ENCODE peak calls at places on chromosomes 3 and 15, in five cellular contexts. One of them, this sample, is unnamed.

GRCh38 chr3:160159346-160159745 is 65.9 kb upstream of the C3orf80 start:
- DNase-seq in AG08396: no peak
- DNase-seq in SJSA1: no peak
- DNase-seq in cardiac fibroblast: no peak
- DNase-seq in NCI-H345: no peak
- DNase-seq in this sample: no peak

GRCh38 chr3:182717216-182717615 is 76.1 kb upstream of the ATP11B start:
- DNase-seq in AG08396: no peak
- DNase-seq in SJSA1: no peak
- DNase-seq in cardiac fibroblast: no peak
- DNase-seq in NCI-H345: no peak
- DNase-seq in this sample: no peak

GRCh38 chr3:138327831-138328230 is 1.8 kb downstream of the NME9 start:
- DNase-seq in AG08396: no peak
- DNase-seq in SJSA1: no peak
- DNase-seq in cardiac fibroblast: peak
- DNase-seq in NCI-H345: no peak
- DNase-seq in this sample: no peak

GRCh38 chr15:64045774-64046346 is 425 bp downstream of the DAPK2 start:
- DNase-seq in AG08396: no peak
- DNase-seq in SJSA1: no peak
- DNase-seq in cardiac fibroblast: no peak
- DNase-seq in NCI-H345: peak
- DNase-seq in this sample: peak

GRCh38 chr3:113268306-113268705 is 56.9 kb downstream of the BOC start:
- DNase-seq in AG08396: no peak
- DNase-seq in SJSA1: no peak
- DNase-seq in cardiac fibroblast: no peak
- DNase-seq in NCI-H345: no peak
- DNase-seq in this sample: no peak

GRCh38 chr15:50880651-50881114 is 27.8 kb upstream of the AP4E1 start:
- DNase-seq in AG08396: no peak
- DNase-seq in SJSA1: no peak
- DNase-seq in cardiac fibroblast: peak
- DNase-seq in NCI-H345: no peak
- DNase-seq in this sample: no peak

GRCh38 chr3:111947179-111947727 is 31.6 kb upstream of the ABHD10 start:
- DNase-seq in AG08396: peak
- DNase-seq in SJSA1: no peak
- DNase-seq in cardiac fibroblast: peak
- DNase-seq in NCI-H345: no peak
- DNase-seq in this sample: no peak

GRCh38 chr3:141305436-141305835 is 62.9 kb upstream of the ZBTB38 start:
- DNase-seq in AG08396: no peak
- DNase-seq in SJSA1: no peak
- DNase-seq in cardiac fibroblast: peak
- DNase-seq in NCI-H345: peak
- DNase-seq in this sample: no peak

GRCh38 chr3:46019707-46020106 is 7.6 kb downstream of the XCR1 start:
- DNase-seq in AG08396: peak
- DNase-seq in SJSA1: no peak
- DNase-seq in cardiac fibroblast: peak
- DNase-seq in NCI-H345: no peak
- DNase-seq in this sample: no peak

GRCh38 chr3:168272343-168272984 is 176.7 kb upstream of the GOLIM4 start:
- DNase-seq in AG08396: peak
- DNase-seq in SJSA1: no peak
- DNase-seq in cardiac fibroblast: no peak
- DNase-seq in NCI-H345: no peak
- DNase-seq in this sample: no peak

GRCh38 chr3:142445816-142446254 is 2.0 kb downstream of the XRN1 start:
- DNase-seq in AG08396: peak
- DNase-seq in SJSA1: no peak
- DNase-seq in cardiac fibroblast: peak
- DNase-seq in NCI-H345: no peak
- DNase-seq in this sample: no peak

GRCh38 chr3:192836469-192836820 is 81.2 kb downstream of the MB21D2 start:
- DNase-seq in AG08396: no peak
- DNase-seq in SJSA1: no peak
- DNase-seq in cardiac fibroblast: no peak
- DNase-seq in NCI-H345: no peak
- DNase-seq in this sample: no peak

GRCh38 chr3:104604326-104605010 is 762.2 kb upstream of the ALCAM start:
- DNase-seq in AG08396: peak
- DNase-seq in SJSA1: no peak
- DNase-seq in cardiac fibroblast: peak
- DNase-seq in NCI-H345: no peak
- DNase-seq in this sample: no peak

GRCh38 chr15:94584833-94585244 is 353.5 kb downstream of the MCTP2 start:
- DNase-seq in AG08396: no peak
- DNase-seq in SJSA1: no peak
- DNase-seq in cardiac fibroblast: no peak
- DNase-seq in NCI-H345: no peak
- DNase-seq in this sample: no peak